ENCODE peak calls at places on chromosomes 6 and 20, in eight cellular contexts. One of them, this sample, is unnamed.

GRCh38 chr20:36927704-36928103 is 23.8 kb downstream of the SAMHD1 start:
- DNase-seq in HT-29: no peak
- DNase-seq in A549: no peak
- DNase-seq in T-helper 1 cell: no peak
- DNase-seq in activated CD4-positive, alpha-beta T cell treated with anti-CD3 and anti-CD28 coated beads, Interleukin-2, amount 10 ng/mL, durations not matched to agents 7 days and 5 days: no peak
- DNase-seq in foreskin fibroblast: no peak
- DNase-seq in stimulated activated CD4-positive, alpha-beta T cell treated with anti-CD3 and anti-CD28 coated beads, Interleukin-12 subunit alpha, Interleukin-12 subunit beta, amount 100 ng/mL, for 48 hours: no peak
- DNase-seq in OCI-M1: no peak
- DNase-seq in this sample: no peak

GRCh38 chr20:19492116-19492515 is 265.9 kb upstream of the RIN2 start:
- DNase-seq in T-helper 1 cell: no peak
- DNase-seq in A549: no peak
- DNase-seq in foreskin fibroblast: peak; percentile 58
- DNase-seq in activated CD4-positive, alpha-beta T cell treated with anti-CD3 and anti-CD28 coated beads, Interleukin-2, amount 10 ng/mL, durations not matched to agents 7 days and 5 days: no peak
- DNase-seq in stimulated activated CD4-positive, alpha-beta T cell treated with anti-CD3 and anti-CD28 coated beads, Interleukin-12 subunit alpha, Interleukin-12 subunit beta, amount 100 ng/mL, for 48 hours: no peak
- DNase-seq in HT-29: no peak
- DNase-seq in OCI-M1: no peak
- DNase-seq in this sample: no peak

GRCh38 chr6:30725713-30726505 is 5.8 kb downstream of the TUBB start:
- DNase-seq in foreskin fibroblast: peak; percentile 80
- DNase-seq in OCI-M1: no peak
- DNase-seq in HT-29: peak; percentile 58
- DNase-seq in stimulated activated CD4-positive, alpha-beta T cell treated with anti-CD3 and anti-CD28 coated beads, Interleukin-12 subunit alpha, Interleukin-12 subunit beta, amount 100 ng/mL, for 48 hours: no peak
- DNase-seq in A549: no peak
- DNase-seq in activated CD4-positive, alpha-beta T cell treated with anti-CD3 and anti-CD28 coated beads, Interleukin-2, amount 10 ng/mL, durations not matched to agents 7 days and 5 days: no peak
- DNase-seq in T-helper 1 cell: no peak
- DNase-seq in this sample: no peak

GRCh38 chr20:61902213-61902869 is 163.3 kb downstream of the TAF4 start:
- DNase-seq in foreskin fibroblast: no peak
- DNase-seq in HT-29: peak; percentile 27
- DNase-seq in A549: no peak
- DNase-seq in activated CD4-positive, alpha-beta T cell treated with anti-CD3 and anti-CD28 coated beads, Interleukin-2, amount 10 ng/mL, durations not matched to agents 7 days and 5 days: no peak
- DNase-seq in T-helper 1 cell: no peak
- DNase-seq in OCI-M1: no peak
- DNase-seq in stimulated activated CD4-positive, alpha-beta T cell treated with anti-CD3 and anti-CD28 coated beads, Interleukin-12 subunit alpha, Interleukin-12 subunit beta, amount 100 ng/mL, for 48 hours: no peak
- DNase-seq in this sample: no peak

GRCh38 chr6:73923899-73924485 is 228.0 kb downstream of the CD109 start:
- DNase-seq in stimulated activated CD4-positive, alpha-beta T cell treated with anti-CD3 and anti-CD28 coated beads, Interleukin-12 subunit alpha, Interleukin-12 subunit beta, amount 100 ng/mL, for 48 hours: no peak
- DNase-seq in HT-29: no peak
- DNase-seq in A549: no peak
- DNase-seq in foreskin fibroblast: peak; percentile 19
- DNase-seq in OCI-M1: no peak
- DNase-seq in activated CD4-positive, alpha-beta T cell treated with anti-CD3 and anti-CD28 coated beads, Interleukin-2, amount 10 ng/mL, durations not matched to agents 7 days and 5 days: no peak
- DNase-seq in T-helper 1 cell: no peak
- DNase-seq in this sample: no peak

GRCh38 chr20:51532577-51533191 is 9.8 kb downstream of the NFATC2 start:
- DNase-seq in foreskin fibroblast: peak; percentile 55
- DNase-seq in stimulated activated CD4-positive, alpha-beta T cell treated with anti-CD3 and anti-CD28 coated beads, Interleukin-12 subunit alpha, Interleukin-12 subunit beta, amount 100 ng/mL, for 48 hours: no peak
- DNase-seq in T-helper 1 cell: no peak
- DNase-seq in A549: no peak
- DNase-seq in activated CD4-positive, alpha-beta T cell treated with anti-CD3 and anti-CD28 coated beads, Interleukin-2, amount 10 ng/mL, durations not matched to agents 7 days and 5 days: no peak
- DNase-seq in HT-29: no peak
- DNase-seq in OCI-M1: no peak
- DNase-seq in this sample: no peak

GRCh38 chr6:105099371-105099770 is 80.4 kb downstream of the POPDC3 start:
- DNase-seq in HT-29: no peak
- DNase-seq in foreskin fibroblast: no peak
- DNase-seq in OCI-M1: no peak
- DNase-seq in A549: no peak
- DNase-seq in activated CD4-positive, alpha-beta T cell treated with anti-CD3 and anti-CD28 coated beads, Interleukin-2, amount 10 ng/mL, durations not matched to agents 7 days and 5 days: no peak
- DNase-seq in T-helper 1 cell: no peak
- DNase-seq in stimulated activated CD4-positive, alpha-beta T cell treated with anti-CD3 and anti-CD28 coated beads, Interleukin-12 subunit alpha, Interleukin-12 subunit beta, amount 100 ng/mL, for 48 hours: no peak
- DNase-seq in this sample: no peak

GRCh38 chr6:120903836-120904235 is 430.4 kb downstream of the TBC1D32 start:
- DNase-seq in OCI-M1: no peak
- DNase-seq in stimulated activated CD4-positive, alpha-beta T cell treated with anti-CD3 and anti-CD28 coated beads, Interleukin-12 subunit alpha, Interleukin-12 subunit beta, amount 100 ng/mL, for 48 hours: no peak
- DNase-seq in activated CD4-positive, alpha-beta T cell treated with anti-CD3 and anti-CD28 coated beads, Interleukin-2, amount 10 ng/mL, durations not matched to agents 7 days and 5 days: no peak
- DNase-seq in A549: no peak
- DNase-seq in T-helper 1 cell: no peak
- DNase-seq in foreskin fibroblast: no peak
- DNase-seq in HT-29: no peak
- DNase-seq in this sample: no peak

GRCh38 chr6:12280458-12280857 is 9.7 kb upstream of the EDN1 start:
- DNase-seq in HT-29: no peak
- DNase-seq in stimulated activated CD4-positive, alpha-beta T cell treated with anti-CD3 and anti-CD28 coated beads, Interleukin-12 subunit alpha, Interleukin-12 subunit beta, amount 100 ng/mL, for 48 hours: no peak
- DNase-seq in T-helper 1 cell: no peak
- DNase-seq in A549: no peak
- DNase-seq in activated CD4-positive, alpha-beta T cell treated with anti-CD3 and anti-CD28 coated beads, Interleukin-2, amount 10 ng/mL, durations not matched to agents 7 days and 5 days: no peak
- DNase-seq in OCI-M1: no peak
- DNase-seq in foreskin fibroblast: peak; percentile 84
- DNase-seq in this sample: no peak